ENCODE peak calls at places on chromosomes 12 and 14, in ten cellular contexts. One of them, this sample, is unnamed.
A peak's percentile ranks its signal among the peaks of the same experiment; 100 is the strongest.

GRCh38 chr12:91529829-91530228 is 347.2 kb upstream of the DCN start:
- DNase-seq in HTR-8/SVneo: peak; percentile 8
- DNase-seq in anterior cingulate cortex: no peak
- DNase-seq in NCI-H2171 treated with DMSO at 0.1 percent for 48 hours: no peak
- DNase-seq in BE2C: no peak
- DNase-seq in GM23338: no peak
- DNase-seq in stimulated activated CD4-positive, alpha-beta T cell treated with anti-CD3 and anti-CD28 coated beads, Interleukin-4, amount 100 ng/mL, for 4 hours: no peak
- DNase-seq in occipital lobe: no peak
- DNase-seq in stimulated activated CD8-positive, alpha-beta memory T cell treated with anti-CD3 and anti-CD28 coated beads, Interleukin-15, amount 100 ng/mL, for 4 hours: no peak
- DNase-seq in DMS153: no peak
- DNase-seq in this sample: no peak

GRCh38 chr12:29782821-29783772 is 645 bp downstream of the TMTC1 start:
- DNase-seq in HTR-8/SVneo: no peak
- DNase-seq in anterior cingulate cortex: no peak
- DNase-seq in NCI-H2171 treated with DMSO at 0.1 percent for 48 hours: peak; percentile 56
- DNase-seq in BE2C: peak; percentile 43
- DNase-seq in GM23338: peak; percentile 65
- DNase-seq in stimulated activated CD4-positive, alpha-beta T cell treated with anti-CD3 and anti-CD28 coated beads, Interleukin-4, amount 100 ng/mL, for 4 hours: no peak
- DNase-seq in occipital lobe: peak; percentile 49
- DNase-seq in stimulated activated CD8-positive, alpha-beta memory T cell treated with anti-CD3 and anti-CD28 coated beads, Interleukin-15, amount 100 ng/mL, for 4 hours: no peak
- DNase-seq in DMS153: no peak
- DNase-seq in this sample: peak; percentile 64

GRCh38 chr14:76715102-76715926 is 46.0 kb upstream of the VASH1 start:
- DNase-seq in HTR-8/SVneo: no peak
- DNase-seq in anterior cingulate cortex: no peak
- DNase-seq in NCI-H2171 treated with DMSO at 0.1 percent for 48 hours: peak; percentile 93
- DNase-seq in BE2C: no peak
- DNase-seq in GM23338: no peak
- DNase-seq in stimulated activated CD4-positive, alpha-beta T cell treated with anti-CD3 and anti-CD28 coated beads, Interleukin-4, amount 100 ng/mL, for 4 hours: no peak
- DNase-seq in occipital lobe: no peak
- DNase-seq in stimulated activated CD8-positive, alpha-beta memory T cell treated with anti-CD3 and anti-CD28 coated beads, Interleukin-15, amount 100 ng/mL, for 4 hours: no peak
- DNase-seq in DMS153: no peak
- DNase-seq in this sample: no peak

GRCh38 chr12:104547239-104547638 is 90.5 kb downstream of the CHST11 start:
- DNase-seq in HTR-8/SVneo: no peak
- DNase-seq in anterior cingulate cortex: no peak
- DNase-seq in NCI-H2171 treated with DMSO at 0.1 percent for 48 hours: peak; percentile 94
- DNase-seq in BE2C: no peak
- DNase-seq in GM23338: no peak
- DNase-seq in stimulated activated CD4-positive, alpha-beta T cell treated with anti-CD3 and anti-CD28 coated beads, Interleukin-4, amount 100 ng/mL, for 4 hours: no peak
- DNase-seq in occipital lobe: no peak
- DNase-seq in stimulated activated CD8-positive, alpha-beta memory T cell treated with anti-CD3 and anti-CD28 coated beads, Interleukin-15, amount 100 ng/mL, for 4 hours: no peak
- DNase-seq in DMS153: no peak
- DNase-seq in this sample: no peak

GRCh38 chr12:38056701-38057689 is 259.6 kb upstream of the ALG10B start:
- DNase-seq in HTR-8/SVneo: peak; percentile 10
- DNase-seq in anterior cingulate cortex: no peak
- DNase-seq in NCI-H2171 treated with DMSO at 0.1 percent for 48 hours: no peak
- DNase-seq in BE2C: no peak
- DNase-seq in GM23338: peak; percentile 42
- DNase-seq in stimulated activated CD4-positive, alpha-beta T cell treated with anti-CD3 and anti-CD28 coated beads, Interleukin-4, amount 100 ng/mL, for 4 hours: no peak
- DNase-seq in occipital lobe: no peak
- DNase-seq in stimulated activated CD8-positive, alpha-beta memory T cell treated with anti-CD3 and anti-CD28 coated beads, Interleukin-15, amount 100 ng/mL, for 4 hours: no peak
- DNase-seq in DMS153: no peak
- DNase-seq in this sample: no peak

GRCh38 chr12:89618113-89618862 is 90.3 kb downstream of the ATP2B1 start:
- DNase-seq in HTR-8/SVneo: no peak
- DNase-seq in anterior cingulate cortex: no peak
- DNase-seq in NCI-H2171 treated with DMSO at 0.1 percent for 48 hours: no peak
- DNase-seq in BE2C: no peak
- DNase-seq in GM23338: no peak
- DNase-seq in stimulated activated CD4-positive, alpha-beta T cell treated with anti-CD3 and anti-CD28 coated beads, Interleukin-4, amount 100 ng/mL, for 4 hours: no peak
- DNase-seq in occipital lobe: no peak
- DNase-seq in stimulated activated CD8-positive, alpha-beta memory T cell treated with anti-CD3 and anti-CD28 coated beads, Interleukin-15, amount 100 ng/mL, for 4 hours: no peak
- DNase-seq in DMS153: no peak
- DNase-seq in this sample: no peak

GRCh38 chr12:42716521-42716920 is 127.0 kb upstream of the PRICKLE1 start:
- DNase-seq in HTR-8/SVneo: no peak
- DNase-seq in anterior cingulate cortex: no peak
- DNase-seq in NCI-H2171 treated with DMSO at 0.1 percent for 48 hours: no peak
- DNase-seq in BE2C: no peak
- DNase-seq in GM23338: no peak
- DNase-seq in stimulated activated CD4-positive, alpha-beta T cell treated with anti-CD3 and anti-CD28 coated beads, Interleukin-4, amount 100 ng/mL, for 4 hours: no peak
- DNase-seq in occipital lobe: no peak
- DNase-seq in stimulated activated CD8-positive, alpha-beta memory T cell treated with anti-CD3 and anti-CD28 coated beads, Interleukin-15, amount 100 ng/mL, for 4 hours: no peak
- DNase-seq in DMS153: no peak
- DNase-seq in this sample: no peak

GRCh38 chr12:111685322-111685810 is 390 bp downstream of the BRAP start:
- DNase-seq in HTR-8/SVneo: peak; percentile 28
- DNase-seq in anterior cingulate cortex: no peak
- DNase-seq in NCI-H2171 treated with DMSO at 0.1 percent for 48 hours: peak; percentile 21
- DNase-seq in BE2C: no peak
- DNase-seq in GM23338: no peak
- DNase-seq in stimulated activated CD4-positive, alpha-beta T cell treated with anti-CD3 and anti-CD28 coated beads, Interleukin-4, amount 100 ng/mL, for 4 hours: no peak
- DNase-seq in occipital lobe: no peak
- DNase-seq in stimulated activated CD8-positive, alpha-beta memory T cell treated with anti-CD3 and anti-CD28 coated beads, Interleukin-15, amount 100 ng/mL, for 4 hours: no peak
- DNase-seq in DMS153: no peak
- DNase-seq in this sample: no peak

GRCh38 chr12:108532061-108532848 is 17.2 kb downstream of the FICD start:
- DNase-seq in HTR-8/SVneo: no peak
- DNase-seq in anterior cingulate cortex: no peak
- DNase-seq in NCI-H2171 treated with DMSO at 0.1 percent for 48 hours: peak; percentile 100
- DNase-seq in BE2C: no peak
- DNase-seq in GM23338: no peak
- DNase-seq in stimulated activated CD4-positive, alpha-beta T cell treated with anti-CD3 and anti-CD28 coated beads, Interleukin-4, amount 100 ng/mL, for 4 hours: no peak
- DNase-seq in occipital lobe: no peak
- DNase-seq in stimulated activated CD8-positive, alpha-beta memory T cell treated with anti-CD3 and anti-CD28 coated beads, Interleukin-15, amount 100 ng/mL, for 4 hours: no peak
- DNase-seq in DMS153: peak; percentile 48
- DNase-seq in this sample: no peak

GRCh38 chr12:111270773-111271172 is 98.1 kb downstream of the PHETA1 start:
- DNase-seq in HTR-8/SVneo: no peak
- DNase-seq in anterior cingulate cortex: no peak
- DNase-seq in NCI-H2171 treated with DMSO at 0.1 percent for 48 hours: no peak
- DNase-seq in BE2C: no peak
- DNase-seq in GM23338: peak; percentile 25
- DNase-seq in stimulated activated CD4-positive, alpha-beta T cell treated with anti-CD3 and anti-CD28 coated beads, Interleukin-4, amount 100 ng/mL, for 4 hours: no peak
- DNase-seq in occipital lobe: no peak
- DNase-seq in stimulated activated CD8-positive, alpha-beta memory T cell treated with anti-CD3 and anti-CD28 coated beads, Interleukin-15, amount 100 ng/mL, for 4 hours: no peak
- DNase-seq in DMS153: no peak
- DNase-seq in this sample: no peak

GRCh38 chr14:104392001-104392395 is 187.6 kb upstream of the C14orf180 start:
- DNase-seq in HTR-8/SVneo: no peak
- DNase-seq in anterior cingulate cortex: no peak
- DNase-seq in NCI-H2171 treated with DMSO at 0.1 percent for 48 hours: no peak
- DNase-seq in BE2C: no peak
- DNase-seq in GM23338: no peak
- DNase-seq in stimulated activated CD4-positive, alpha-beta T cell treated with anti-CD3 and anti-CD28 coated beads, Interleukin-4, amount 100 ng/mL, for 4 hours: no peak
- DNase-seq in occipital lobe: no peak
- DNase-seq in stimulated activated CD8-positive, alpha-beta memory T cell treated with anti-CD3 and anti-CD28 coated beads, Interleukin-15, amount 100 ng/mL, for 4 hours: no peak
- DNase-seq in DMS153: no peak
- DNase-seq in this sample: no peak

GRCh38 chr12:69388371-69388770 is 28.8 kb downstream of the YEATS4 start:
- DNase-seq in HTR-8/SVneo: peak; percentile 11
- DNase-seq in anterior cingulate cortex: no peak
- DNase-seq in NCI-H2171 treated with DMSO at 0.1 percent for 48 hours: peak; percentile 78
- DNase-seq in BE2C: no peak
- DNase-seq in GM23338: no peak
- DNase-seq in stimulated activated CD4-positive, alpha-beta T cell treated with anti-CD3 and anti-CD28 coated beads, Interleukin-4, amount 100 ng/mL, for 4 hours: no peak
- DNase-seq in occipital lobe: no peak
- DNase-seq in stimulated activated CD8-positive, alpha-beta memory T cell treated with anti-CD3 and anti-CD28 coated beads, Interleukin-15, amount 100 ng/mL, for 4 hours: no peak
- DNase-seq in DMS153: no peak
- DNase-seq in this sample: no peak

GRCh38 chr12:51970904-51971646 is 19.6 kb downstream of the ACVR1B start:
- DNase-seq in HTR-8/SVneo: peak; percentile 45
- DNase-seq in anterior cingulate cortex: no peak
- DNase-seq in NCI-H2171 treated with DMSO at 0.1 percent for 48 hours: no peak
- DNase-seq in BE2C: peak; percentile 48
- DNase-seq in GM23338: peak; percentile 87
- DNase-seq in stimulated activated CD4-positive, alpha-beta T cell treated with anti-CD3 and anti-CD28 coated beads, Interleukin-4, amount 100 ng/mL, for 4 hours: peak; percentile 4
- DNase-seq in occipital lobe: no peak
- DNase-seq in stimulated activated CD8-positive, alpha-beta memory T cell treated with anti-CD3 and anti-CD28 coated beads, Interleukin-15, amount 100 ng/mL, for 4 hours: no peak
- DNase-seq in DMS153: no peak
- DNase-seq in this sample: no peak

GRCh38 chr12:95998611-95999300 is 2.6 kb upstream of the HAL start:
- DNase-seq in HTR-8/SVneo: peak; percentile 56
- DNase-seq in anterior cingulate cortex: peak; percentile 14
- DNase-seq in NCI-H2171 treated with DMSO at 0.1 percent for 48 hours: peak; percentile 50
- DNase-seq in BE2C: peak; percentile 52
- DNase-seq in GM23338: peak; percentile 91
- DNase-seq in stimulated activated CD4-positive, alpha-beta T cell treated with anti-CD3 and anti-CD28 coated beads, Interleukin-4, amount 100 ng/mL, for 4 hours: peak; percentile 25
- DNase-seq in occipital lobe: peak; percentile 27
- DNase-seq in stimulated activated CD8-positive, alpha-beta memory T cell treated with anti-CD3 and anti-CD28 coated beads, Interleukin-15, amount 100 ng/mL, for 4 hours: peak; percentile 5
- DNase-seq in DMS153: peak; percentile 43
- DNase-seq in this sample: no peak

GRCh38 chr12:46983959-46984833 is 95.2 kb upstream of the PCED1B start:
- DNase-seq in HTR-8/SVneo: peak; percentile 55
- DNase-seq in anterior cingulate cortex: no peak
- DNase-seq in NCI-H2171 treated with DMSO at 0.1 percent for 48 hours: peak; percentile 19
- DNase-seq in BE2C: peak; percentile 18
- DNase-seq in GM23338: peak; percentile 80
- DNase-seq in stimulated activated CD4-positive, alpha-beta T cell treated with anti-CD3 and anti-CD28 coated beads, Interleukin-4, amount 100 ng/mL, for 4 hours: peak; percentile 14
- DNase-seq in occipital lobe: no peak
- DNase-seq in stimulated activated CD8-positive, alpha-beta memory T cell treated with anti-CD3 and anti-CD28 coated beads, Interleukin-15, amount 100 ng/mL, for 4 hours: no peak
- DNase-seq in DMS153: peak; percentile 28
- DNase-seq in this sample: no peak

GRCh38 chr12:52119398-52120254 is 40.1 kb downstream of the SMIM41 start:
- DNase-seq in HTR-8/SVneo: peak; percentile 26
- DNase-seq in anterior cingulate cortex: no peak
- DNase-seq in NCI-H2171 treated with DMSO at 0.1 percent for 48 hours: peak; percentile 89
- DNase-seq in BE2C: no peak
- DNase-seq in GM23338: peak; percentile 95
- DNase-seq in stimulated activated CD4-positive, alpha-beta T cell treated with anti-CD3 and anti-CD28 coated beads, Interleukin-4, amount 100 ng/mL, for 4 hours: peak; percentile 7
- DNase-seq in occipital lobe: no peak
- DNase-seq in stimulated activated CD8-positive, alpha-beta memory T cell treated with anti-CD3 and anti-CD28 coated beads, Interleukin-15, amount 100 ng/mL, for 4 hours: no peak
- DNase-seq in DMS153: peak; percentile 68
- DNase-seq in this sample: no peak

GRCh38 chr12:93336344-93336743 is 41.4 kb upstream of the NUDT4 start:
- DNase-seq in HTR-8/SVneo: peak; percentile 26
- DNase-seq in anterior cingulate cortex: no peak
- DNase-seq in NCI-H2171 treated with DMSO at 0.1 percent for 48 hours: no peak
- DNase-seq in BE2C: no peak
- DNase-seq in GM23338: peak; percentile 2
- DNase-seq in stimulated activated CD4-positive, alpha-beta T cell treated with anti-CD3 and anti-CD28 coated beads, Interleukin-4, amount 100 ng/mL, for 4 hours: no peak
- DNase-seq in occipital lobe: no peak
- DNase-seq in stimulated activated CD8-positive, alpha-beta memory T cell treated with anti-CD3 and anti-CD28 coated beads, Interleukin-15, amount 100 ng/mL, for 4 hours: no peak
- DNase-seq in DMS153: no peak
- DNase-seq in this sample: no peak

This sample was measured in Right ventricle myocardium superior.